ENCODE peak calls at places on chromosomes 1 and 21, in nine cellular contexts. N is bronchial epithelial cell, U is A549, P is hepatocyte, B is heart left ventricle, E is GM12865, Z is ascending aorta, D is GM23338, R is transverse colon. O is an unnamed sample.

GRCh38 chr1:175822575-175822974 is 79.2 kb upstream of the TNR start:
- DNase-seq in N (peak), U (no peak), P (no peak), B (no peak), E (no peak), Z (peak), D (no peak), R (no peak), O (peak)

GRCh38 chr21:39441502-39442475 is 3.8 kb downstream of the LCA5L start:
- DNase-seq in N (peak), U (peak), P (peak), B (no peak), E (peak), Z (no peak), D (peak), R (no peak), O (peak)

GRCh38 chr21:32516729-32517649 is 68.3 kb downstream of the TCP10L start:
- DNase-seq in N (no peak), U (peak), P (peak), B (no peak), E (no peak), Z (peak), D (no peak), R (no peak), O (peak)

GRCh38 chr1:116710326-116711060 is 43.0 kb upstream of the IGSF3 start:
- DNase-seq in N (no peak), U (no peak), P (no peak), B (no peak), E (no peak), Z (no peak), D (no peak), R (no peak), O (no peak)

GRCh38 chr1:62175568-62176179 is 19.0 kb upstream of the L1TD1 start:
- DNase-seq in N (peak), U (peak), P (peak), B (peak), E (peak), Z (no peak), D (peak), R (peak), O (peak)

GRCh38 chr1:185971688-185972087 is 237.5 kb downstream of the HMCN1 start:
- DNase-seq in N (peak), U (no peak), P (no peak), B (no peak), E (no peak), Z (no peak), D (no peak), R (no peak), O (peak)

GRCh38 chr1:201268604-201269151 is 14.6 kb upstream of the PKP1 start:
- DNase-seq in N (peak), U (peak), P (peak), B (no peak), E (no peak), Z (peak), D (no peak), R (no peak), O (peak)

GRCh38 chr1:204980870-204981405 is 62.1 kb upstream of the CNTN2 start:
- DNase-seq in N (no peak), U (no peak), P (no peak), B (no peak), E (no peak), Z (no peak), D (no peak), R (no peak), O (no peak)

GRCh38 chr1:73811798-73812197 is 386.2 kb downstream of the LRRIQ3 start:
- DNase-seq in N (no peak), U (no peak), P (no peak), B (no peak), E (no peak), Z (no peak), D (no peak), R (no peak), O (no peak)

GRCh38 chr1:160499631-160500030 is 23.4 kb downstream of the SLAMF6 start:
- DNase-seq in N (no peak), U (no peak), P (no peak), B (no peak), E (no peak), Z (no peak), D (no peak), R (no peak), O (no peak)

GRCh38 chr1:112393634-112393976 is 2.4 kb upstream of the CTTNBP2NL start:
- DNase-seq in N (peak), U (no peak), P (no peak), B (peak), E (no peak), Z (peak), D (no peak), R (peak), O (peak)
- H3K4me3 ChIP-seq in N (no peak), U (peak), P (no peak), B (peak), E (no peak), Z (peak), D (no peak), R (no peak), O (no peak)

GRCh38 chr1:72357411-72357810 is 75.1 kb upstream of the NEGR1 start:
- DNase-seq in N (peak), U (no peak), P (no peak), B (no peak), E (no peak), Z (no peak), D (no peak), R (no peak), O (peak)

GRCh38 chr1:72355899-72356298 is 73.6 kb upstream of the NEGR1 start:
- DNase-seq in N (no peak), U (no peak), P (no peak), B (no peak), E (no peak), Z (no peak), D (no peak), R (no peak), O (no peak)
- TF ChIP-seq CTCF in N (no peak), U (no peak), P (no peak), B (no peak), E (no peak), Z (no peak), D (no peak), R (no peak), O (no peak)

GRCh38 chr1:35554261-35555211 is 2.7 kb downstream of the KIAA0319L start:
- DNase-seq in N (peak), U (no peak), P (no peak), B (no peak), E (no peak), Z (no peak), D (peak), R (no peak), O (no peak)
- H3K4me3 ChIP-seq in N (no peak), U (no peak), P (no peak), B (no peak), E (no peak), Z (no peak), D (peak), R (no peak), O (no peak)

DNA sequence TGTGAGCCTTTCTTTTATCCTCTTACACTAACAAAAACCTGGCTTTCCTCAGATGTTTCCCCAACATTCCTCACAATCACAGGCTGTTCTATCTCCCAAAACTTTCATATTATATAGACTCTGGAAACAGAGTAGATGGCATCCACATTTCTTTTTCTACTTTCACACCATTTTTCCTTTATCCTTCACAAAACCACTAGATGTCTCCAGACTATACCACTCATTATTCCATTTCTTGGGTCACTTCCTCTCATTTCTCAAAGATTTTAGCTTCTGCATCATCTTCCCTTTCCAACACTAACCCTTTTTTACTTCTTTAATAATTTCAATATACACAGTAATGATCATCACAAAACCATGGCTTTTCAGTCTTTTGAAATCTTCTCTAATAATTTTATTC is 286.0 kb upstream of the DEPDC1 start:
- DNase-seq in N (no peak), U (no peak), P (no peak), B (no peak), E (no peak), Z (no peak), D (peak), R (no peak), O (no peak)
- TF ChIP-seq CTCF in N (no peak), U (no peak), P (no peak), B (peak), E (no peak), Z (no peak), D (no peak), R (no peak), O (no peak)

DNA sequence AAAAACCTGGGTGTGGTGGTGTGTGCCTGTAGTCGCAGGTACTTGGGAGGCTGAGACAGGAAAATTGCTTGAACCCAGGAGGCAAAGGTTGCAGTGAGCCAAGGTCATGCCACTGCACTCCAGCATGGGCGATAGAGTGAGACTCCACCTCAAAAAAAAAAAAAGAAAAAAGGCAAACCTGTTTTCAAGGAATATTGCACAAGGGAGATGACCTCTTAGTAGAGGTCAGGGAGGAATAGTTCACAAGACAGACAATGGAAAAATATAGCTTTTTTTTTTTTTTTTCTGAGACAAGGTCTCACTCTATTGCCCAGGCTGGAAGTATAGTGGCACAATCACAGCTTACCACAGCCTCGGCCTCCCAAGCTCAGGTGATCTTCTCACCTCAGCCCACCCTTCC is 22.5 kb upstream of the SUCO start:
- DNase-seq in N (no peak), U (no peak), P (no peak), B (no peak), E (no peak), Z (no peak), D (no peak), R (no peak), O (no peak)
- H3K4me3 ChIP-seq in N (no peak), U (no peak), P (no peak), B (no peak), E (no peak), Z (no peak), D (no peak), R (no peak), O (no peak)

GRCh38 chr1:164240081-164240480 is 318.9 kb upstream of the PBX1 start:
- DNase-seq in N (peak), U (peak), P (peak), B (no peak), E (no peak), Z (no peak), D (peak), R (no peak), O (no peak)
- TF ChIP-seq CTCF in N (peak), U (peak), P (peak), B (peak), E (peak), Z (no peak), D (peak), R (no peak), O (no peak)

GRCh38 chr21:45508607-45509565 is 33.4 kb downstream of the SLC19A1 start:
- DNase-seq in N (no peak), U (no peak), P (no peak), B (no peak), E (no peak), Z (peak), D (no peak), R (no peak), O (peak)

GRCh38 chr21:45511007-45511406 is 31.2 kb downstream of the SLC19A1 start:
- DNase-seq in N (no peak), U (no peak), P (no peak), B (no peak), E (no peak), Z (no peak), D (no peak), R (no peak), O (no peak)

GRCh38 chr21:45511661-45512431 is 30.4 kb downstream of the SLC19A1 start:
- DNase-seq in N (no peak), U (no peak), P (no peak), B (no peak), E (no peak), Z (no peak), D (no peak), R (no peak), O (no peak)

GRCh38 chr21:45509566-45510465 is 32.4 kb downstream of the SLC19A1 start:
- DNase-seq in N (no peak), U (no peak), P (no peak), B (no peak), E (no peak), Z (no peak), D (peak), R (no peak), O (no peak)

DNA sequence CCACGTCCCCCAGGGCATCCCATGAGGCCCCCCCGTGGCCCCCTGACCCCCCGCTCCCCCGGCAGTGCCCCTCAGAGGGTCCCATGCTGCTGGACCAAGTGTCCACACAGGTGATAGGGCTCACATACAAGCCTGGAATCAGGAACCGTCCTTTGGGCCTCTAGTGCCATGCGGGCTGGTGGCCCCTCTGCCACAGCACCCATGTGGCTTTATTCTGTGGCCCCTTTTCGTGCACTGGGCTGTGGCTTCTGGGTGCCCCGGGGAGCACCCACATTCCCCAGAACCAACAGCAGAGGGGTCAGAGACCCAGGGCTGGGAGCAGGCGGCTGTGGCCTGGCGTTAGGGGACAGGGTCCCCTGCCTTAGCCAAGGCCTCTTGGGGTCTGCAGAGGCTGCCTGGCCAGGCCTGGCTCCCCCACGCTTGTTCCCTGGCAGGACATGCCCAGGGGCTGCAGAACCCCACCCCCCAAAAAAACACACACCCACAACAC is 31.7 kb downstream of the SLC19A1 start:
- DNase-seq in N (no peak), U (no peak), P (no peak), B (no peak), E (no peak), Z (no peak), D (no peak), R (no peak), O (no peak)
- H3K4me3 ChIP-seq in N (no peak), U (no peak), P (no peak), B (no peak), E (no peak), Z (no peak), D (no peak), R (no peak), O (no peak)

GRCh38 chr1:207878939-207879338 is 32.0 kb downstream of the CD34 start:
- DNase-seq in N (no peak), U (no peak), P (no peak), B (no peak), E (no peak), Z (no peak), D (no peak), R (no peak), O (no peak)

GRCh38 chr1:207873055-207873890 is 37.7 kb downstream of the CD34 start:
- DNase-seq in N (no peak), U (no peak), P (no peak), B (no peak), E (peak), Z (peak), D (no peak), R (no peak), O (no peak)

GRCh38 chr1:207875532-207875931 is 35.4 kb downstream of the CD34 start:
- DNase-seq in N (no peak), U (no peak), P (no peak), B (no peak), E (no peak), Z (peak), D (no peak), R (no peak), O (no peak)

GRCh38 chr1:207872655-207873054 is 38.3 kb downstream of the CD34 start:
- DNase-seq in N (no peak), U (no peak), P (no peak), B (no peak), E (no peak), Z (no peak), D (no peak), R (no peak), O (no peak)

GRCh38 chr1:207876129-207876528 is 34.8 kb downstream of the CD34 start:
- DNase-seq in N (no peak), U (no peak), P (no peak), B (no peak), E (peak), Z (peak), D (peak), R (no peak), O (no peak)
- TF ChIP-seq CTCF in N (no peak), U (peak), P (peak), B (no peak), E (peak), Z (no peak), D (peak), R (no peak), O (peak)

GRCh38 chr1:195150768-195151167 is 1457.5 kb downstream of the KCNT2 start:
- DNase-seq in N (no peak), U (no peak), P (no peak), B (no peak), E (no peak), Z (no peak), D (no peak), R (no peak), O (no peak)
- H3K4me3 ChIP-seq in N (no peak), U (no peak), P (no peak), B (no peak), E (no peak), Z (no peak), D (no peak), R (no peak), O (no peak)